ENCODE peak calls at places on chromosomes 3 and 15, in seven cellular contexts. One of them, this sample, is unnamed.

GRCh38 chr3:66236281-66236680 is 15.5 kb downstream of the SLC25A26 start:
- DNase-seq in cardiac muscle cell: peak
- DNase-seq in MM.1S: no peak
- DNase-seq in endothelial cell of umbilical vein: no peak
- DNase-seq in psoas muscle: no peak
- DNase-seq in AG04450: no peak
- DNase-seq in left lung: no peak
- DNase-seq in this sample: no peak

GRCh38 chr15:90000175-90000923 is 775 bp upstream of the ZNF710 start:
- DNase-seq in MM.1S: no peak
- DNase-seq in left lung: peak
- DNase-seq in endothelial cell of umbilical vein: peak
- DNase-seq in cardiac muscle cell: no peak
- DNase-seq in psoas muscle: peak
- DNase-seq in AG04450: no peak
- DNase-seq in this sample: no peak

GRCh38 chr3:187101184-187102072 is 37.9 kb downstream of the RPL39L start:
- DNase-seq in cardiac muscle cell: peak
- DNase-seq in psoas muscle: peak
- DNase-seq in AG04450: peak
- DNase-seq in MM.1S: peak
- DNase-seq in endothelial cell of umbilical vein: peak
- DNase-seq in left lung: peak
- DNase-seq in this sample: no peak

GRCh38 chr3:42732196-42732828 is 29.7 kb upstream of the HHATL start:
- DNase-seq in left lung: no peak
- DNase-seq in psoas muscle: no peak
- DNase-seq in MM.1S: no peak
- DNase-seq in cardiac muscle cell: peak
- DNase-seq in AG04450: no peak
- DNase-seq in endothelial cell of umbilical vein: no peak
- DNase-seq in this sample: no peak

GRCh38 chr15:39881790-39882189 is 38.3 kb downstream of the GPR176 start:
- DNase-seq in MM.1S: no peak
- DNase-seq in cardiac muscle cell: no peak
- DNase-seq in psoas muscle: no peak
- DNase-seq in endothelial cell of umbilical vein: no peak
- DNase-seq in left lung: no peak
- DNase-seq in AG04450: no peak
- DNase-seq in this sample: no peak

GRCh38 chr15:68654786-68655560 is 76.2 kb downstream of the CORO2B start:
- DNase-seq in AG04450: no peak
- DNase-seq in MM.1S: no peak
- DNase-seq in psoas muscle: no peak
- DNase-seq in left lung: no peak
- DNase-seq in cardiac muscle cell: no peak
- DNase-seq in endothelial cell of umbilical vein: no peak
- DNase-seq in this sample: peak

GRCh38 chr3:151135548-151136337 is 50.3 kb downstream of the MED12L start:
- DNase-seq in cardiac muscle cell: peak
- DNase-seq in endothelial cell of umbilical vein: no peak
- DNase-seq in left lung: peak
- DNase-seq in AG04450: no peak
- DNase-seq in psoas muscle: no peak
- DNase-seq in MM.1S: peak
- DNase-seq in this sample: no peak

GRCh38 chr3:105647047-105647446 is 221.8 kb downstream of the CBLB start:
- DNase-seq in psoas muscle: no peak
- DNase-seq in cardiac muscle cell: no peak
- DNase-seq in endothelial cell of umbilical vein: peak
- DNase-seq in MM.1S: no peak
- DNase-seq in left lung: no peak
- DNase-seq in AG04450: peak
- DNase-seq in this sample: no peak

GRCh38 chr15:63178034-63178433 is 11.4 kb upstream of the RAB8B start:
- DNase-seq in psoas muscle: no peak
- DNase-seq in endothelial cell of umbilical vein: peak
- DNase-seq in MM.1S: no peak
- DNase-seq in left lung: no peak
- DNase-seq in cardiac muscle cell: no peak
- DNase-seq in AG04450: no peak
- DNase-seq in this sample: peak

GRCh38 chr3:58041182-58041825 is 33.1 kb downstream of the FLNB start:
- DNase-seq in left lung: no peak
- DNase-seq in psoas muscle: no peak
- DNase-seq in AG04450: no peak
- DNase-seq in endothelial cell of umbilical vein: peak
- DNase-seq in cardiac muscle cell: no peak
- DNase-seq in MM.1S: no peak
- DNase-seq in this sample: no peak

GRCh38 chr3:165642761-165643432 is 194.3 kb downstream of the BCHE start:
- DNase-seq in AG04450: peak
- DNase-seq in psoas muscle: peak
- DNase-seq in cardiac muscle cell: no peak
- DNase-seq in endothelial cell of umbilical vein: peak
- DNase-seq in left lung: no peak
- DNase-seq in MM.1S: no peak
- DNase-seq in this sample: no peak

GRCh38 chr3:183688869-183689268 is 8.7 kb upstream of the YEATS2 start:
- DNase-seq in MM.1S: peak
- DNase-seq in endothelial cell of umbilical vein: no peak
- DNase-seq in cardiac muscle cell: no peak
- DNase-seq in psoas muscle: no peak
- DNase-seq in AG04450: no peak
- DNase-seq in left lung: no peak
- DNase-seq in this sample: no peak

GRCh38 chr3:52502808-52503350 is 7.7 kb downstream of the STAB1 start:
- DNase-seq in endothelial cell of umbilical vein: no peak
- DNase-seq in cardiac muscle cell: no peak
- DNase-seq in MM.1S: no peak
- DNase-seq in AG04450: no peak
- DNase-seq in left lung: no peak
- DNase-seq in psoas muscle: no peak
- DNase-seq in this sample: no peak

GRCh38 chr3:5078151-5078550 is 43.9 kb upstream of the ARL8B start:
- DNase-seq in MM.1S: no peak
- DNase-seq in AG04450: peak
- DNase-seq in cardiac muscle cell: no peak
- DNase-seq in psoas muscle: no peak
- DNase-seq in endothelial cell of umbilical vein: no peak
- DNase-seq in left lung: no peak
- DNase-seq in this sample: no peak

GRCh38 chr3:181711325-181712135 is at the start of gene SOX2:
- DNase-seq in AG04450: no peak
- DNase-seq in psoas muscle: peak
- DNase-seq in endothelial cell of umbilical vein: peak
- DNase-seq in MM.1S: peak
- DNase-seq in cardiac muscle cell: peak
- DNase-seq in left lung: peak
- DNase-seq in this sample: peak

GRCh38 chr3:139302084-139302800 is 41.6 kb upstream of the MRPS22 start:
- DNase-seq in MM.1S: peak
- DNase-seq in cardiac muscle cell: no peak
- DNase-seq in psoas muscle: peak
- DNase-seq in endothelial cell of umbilical vein: no peak
- DNase-seq in AG04450: peak
- DNase-seq in left lung: no peak
- DNase-seq in this sample: no peak

GRCh38 chr3:194514626-194515025 is 27.8 kb upstream of the ATP13A3 start:
- DNase-seq in psoas muscle: no peak
- DNase-seq in cardiac muscle cell: no peak
- DNase-seq in AG04450: no peak
- DNase-seq in endothelial cell of umbilical vein: no peak
- DNase-seq in MM.1S: no peak
- DNase-seq in left lung: no peak
- DNase-seq in this sample: no peak

GRCh38 chr3:194522579-194523046 is 35.8 kb upstream of the ATP13A3 start:
- DNase-seq in MM.1S: no peak
- DNase-seq in left lung: no peak
- DNase-seq in AG04450: no peak
- DNase-seq in endothelial cell of umbilical vein: peak
- DNase-seq in cardiac muscle cell: no peak
- DNase-seq in psoas muscle: no peak
- DNase-seq in this sample: no peak

GRCh38 chr3:194521514-194522260 is 34.9 kb upstream of the ATP13A3 start:
- DNase-seq in psoas muscle: peak
- DNase-seq in AG04450: no peak
- DNase-seq in endothelial cell of umbilical vein: peak
- DNase-seq in cardiac muscle cell: no peak
- DNase-seq in MM.1S: no peak
- DNase-seq in left lung: no peak
- DNase-seq in this sample: no peak

GRCh38 chr3:194517333-194517732 is 30.5 kb upstream of the ATP13A3 start:
- DNase-seq in cardiac muscle cell: no peak
- DNase-seq in AG04450: no peak
- DNase-seq in MM.1S: no peak
- DNase-seq in psoas muscle: no peak
- DNase-seq in endothelial cell of umbilical vein: no peak
- DNase-seq in left lung: no peak
- DNase-seq in this sample: no peak

GRCh38 chr3:194518652-194519051 is 31.9 kb upstream of the ATP13A3 start:
- DNase-seq in cardiac muscle cell: no peak
- DNase-seq in left lung: no peak
- DNase-seq in AG04450: no peak
- DNase-seq in MM.1S: no peak
- DNase-seq in endothelial cell of umbilical vein: no peak
- DNase-seq in psoas muscle: no peak
- DNase-seq in this sample: no peak
- H3K27ac ChIP-seq in cardiac muscle cell: no peak
- H3K27ac ChIP-seq in left lung: no peak
- H3K27ac ChIP-seq in AG04450: no peak
- H3K27ac ChIP-seq in MM.1S: no peak
- H3K27ac ChIP-seq in endothelial cell of umbilical vein: no peak
- H3K27ac ChIP-seq in psoas muscle: no peak
- H3K27ac ChIP-seq in this sample: no peak

DNA sequence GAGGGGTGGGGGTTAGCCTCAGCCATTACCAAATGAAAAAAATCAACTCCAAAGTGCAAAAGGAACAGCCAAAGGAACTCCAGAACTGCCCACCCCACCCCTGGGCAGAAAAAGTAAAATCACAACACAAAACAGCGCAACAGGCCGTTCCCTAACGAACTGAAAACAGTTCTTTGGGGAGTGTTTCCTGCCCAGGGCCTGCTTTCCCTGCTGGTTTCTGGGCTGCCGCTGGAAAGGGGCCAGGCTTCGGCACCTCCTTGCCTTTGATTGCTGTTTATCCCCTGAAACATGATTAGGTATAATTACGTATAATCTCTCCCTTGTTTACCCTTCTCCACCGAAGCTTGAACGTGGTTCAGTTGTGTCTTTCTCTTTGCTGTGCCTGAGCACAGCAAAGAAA is 57.5 kb upstream of the NEO1 start:
- DNase-seq in psoas muscle: peak
- DNase-seq in endothelial cell of umbilical vein: no peak
- DNase-seq in left lung: no peak
- DNase-seq in AG04450: no peak
- DNase-seq in MM.1S: no peak
- DNase-seq in cardiac muscle cell: no peak
- DNase-seq in this sample: peak
- H3K4me3 ChIP-seq in psoas muscle: peak
- H3K4me3 ChIP-seq in endothelial cell of umbilical vein: no peak
- H3K4me3 ChIP-seq in left lung: no peak
- H3K4me3 ChIP-seq in AG04450: no peak
- H3K4me3 ChIP-seq in MM.1S: no peak
- H3K4me3 ChIP-seq in cardiac muscle cell: no peak
- H3K4me3 ChIP-seq in this sample: no peak

GRCh38 chr3:133377396-133377795 is 22.5 kb upstream of the BFSP2 start:
- DNase-seq in psoas muscle: no peak
- DNase-seq in AG04450: peak
- DNase-seq in MM.1S: peak
- DNase-seq in left lung: no peak
- DNase-seq in cardiac muscle cell: peak
- DNase-seq in endothelial cell of umbilical vein: peak
- DNase-seq in this sample: peak
- TF ChIP-seq CTCF in psoas muscle: peak
- TF ChIP-seq CTCF in AG04450: peak
- TF ChIP-seq CTCF in MM.1S: peak
- TF ChIP-seq CTCF in left lung: no peak
- TF ChIP-seq CTCF in cardiac muscle cell: peak
- TF ChIP-seq CTCF in endothelial cell of umbilical vein: peak
- TF ChIP-seq CTCF in this sample: peak

GRCh38 chr3:45644467-45645201 is 44.6 kb upstream of the SACM1L start:
- DNase-seq in AG04450: peak
- DNase-seq in left lung: no peak
- DNase-seq in MM.1S: no peak
- DNase-seq in endothelial cell of umbilical vein: peak
- DNase-seq in psoas muscle: no peak
- DNase-seq in cardiac muscle cell: peak
- DNase-seq in this sample: no peak

GRCh38 chr3:45644063-45644462 is 45.1 kb upstream of the SACM1L start:
- DNase-seq in MM.1S: no peak
- DNase-seq in left lung: no peak
- DNase-seq in psoas muscle: no peak
- DNase-seq in cardiac muscle cell: no peak
- DNase-seq in endothelial cell of umbilical vein: peak
- DNase-seq in AG04450: peak
- DNase-seq in this sample: no peak

GRCh38 chr3:45647148-45647619 is 42.0 kb upstream of the SACM1L start:
- DNase-seq in psoas muscle: no peak
- DNase-seq in endothelial cell of umbilical vein: peak
- DNase-seq in AG04450: peak
- DNase-seq in left lung: no peak
- DNase-seq in cardiac muscle cell: no peak
- DNase-seq in MM.1S: no peak
- DNase-seq in this sample: no peak

GRCh38 chr3:45642731-45643152 is 46.5 kb upstream of the SACM1L start:
- DNase-seq in cardiac muscle cell: peak
- DNase-seq in psoas muscle: no peak
- DNase-seq in left lung: peak
- DNase-seq in MM.1S: no peak
- DNase-seq in endothelial cell of umbilical vein: peak
- DNase-seq in AG04450: no peak
- DNase-seq in this sample: no peak

DNA sequence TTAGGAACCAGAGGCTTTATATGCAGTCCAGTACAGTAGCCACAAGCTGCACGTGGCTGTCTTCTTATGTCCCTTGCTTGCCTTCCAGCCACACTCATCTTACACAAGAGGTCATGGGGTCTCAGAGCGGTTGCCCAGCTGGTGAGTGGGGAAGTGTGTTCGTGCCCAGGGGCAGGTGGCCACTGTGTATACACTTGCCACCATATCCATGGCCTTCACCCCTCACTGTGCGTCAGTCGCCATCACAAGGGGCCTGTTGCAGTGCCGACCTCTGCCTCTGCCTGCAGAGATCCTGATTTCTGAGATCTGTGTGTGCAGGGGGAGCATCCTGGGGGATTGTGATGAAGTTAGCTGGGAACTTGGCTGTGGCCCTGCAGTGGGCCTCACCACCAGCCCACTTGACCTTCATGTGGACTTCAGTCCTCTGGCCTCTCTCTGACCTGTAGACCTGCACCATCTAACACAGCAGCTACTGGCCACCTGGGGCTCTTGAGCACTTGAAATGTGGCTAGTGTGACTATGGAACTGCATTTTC is 43.1 kb upstream of the SACM1L start:
- DNase-seq in AG04450: no peak
- DNase-seq in MM.1S: no peak
- DNase-seq in left lung: no peak
- DNase-seq in psoas muscle: no peak
- DNase-seq in cardiac muscle cell: no peak
- DNase-seq in endothelial cell of umbilical vein: peak
- DNase-seq in this sample: no peak
- H3K27ac ChIP-seq in AG04450: peak
- H3K27ac ChIP-seq in MM.1S: no peak
- H3K27ac ChIP-seq in left lung: peak
- H3K27ac ChIP-seq in psoas muscle: peak
- H3K27ac ChIP-seq in cardiac muscle cell: no peak
- H3K27ac ChIP-seq in endothelial cell of umbilical vein: peak
- H3K27ac ChIP-seq in this sample: no peak